ENCODE peak calls at places on chromosomes 4 and X, in seven cellular contexts. G is body of pancreas, Y is H9, B is pancreas, U is endodermal cell, K is SK-N-SH, N is Panc1. E is an unnamed sample.

GRCh38 chr4:154143720-154144119 is 347.9 kb downstream of the DCHS2 start:
- DNase-seq in N (no peak), Y (no peak), U (no peak), K (no peak), G (no peak), B (no peak), E (no peak)

GRCh38 chr4:168480991-168481588 is 798 bp upstream of the DDX60L start:
- DNase-seq in K (peak; percentile 10), U (no peak), N (peak; percentile 79), B (no peak), Y (no peak), G (peak; percentile 15), E (peak; percentile 87)

GRCh38 chr4:173448103-173448502 is 49.2 kb upstream of the SCRG1 start:
- DNase-seq in B (no peak), N (no peak), K (peak; percentile 47), G (no peak), U (no peak), Y (no peak), E (peak; percentile 37)

GRCh38 chr4:124803641-124804040 is 91.1 kb upstream of the ANKRD50 start:
- DNase-seq in B (no peak), N (no peak), U (no peak), K (no peak), Y (no peak), G (no peak), E (no peak)

GRCh38 chr4:181958435-181958834 is 284.8 kb upstream of the TENM3 start:
- DNase-seq in B (no peak), K (no peak), G (no peak), U (no peak), N (no peak), Y (no peak), E (no peak)

GRCh38 chr4:185640809-185641675 is 105.7 kb upstream of the PDLIM3 start:
- DNase-seq in G (no peak), B (no peak), N (peak; percentile 10), K (peak; percentile 50), Y (no peak), U (no peak), E (peak; percentile 70)

GRCh38 chrX:130704053-130705038 is 198.7 kb downstream of the ENOX2 start:
- DNase-seq in U (no peak), Y (no peak), N (no peak), B (no peak), K (no peak), G (no peak), E (peak; percentile 10)

GRCh38 chr4:128566688-128567087 is 242.8 kb upstream of the JADE1 start:
- DNase-seq in Y (no peak), B (no peak), K (no peak), N (no peak), G (no peak), U (no peak), E (no peak)

GRCh38 chrX:133415276-133416105 is at the start of gene GPC4:
- DNase-seq in B (peak; percentile 91), N (no peak), Y (peak; percentile 78), U (peak; percentile 90), G (peak; percentile 85), K (peak; percentile 76), E (no peak)

GRCh38 chr4:128854433-128854832 is 44.9 kb downstream of the JADE1 start:
- DNase-seq in N (no peak), U (no peak), K (no peak), Y (no peak), G (no peak), B (no peak), E (peak; percentile 59)

GRCh38 chr4:33780952-33781655 is 2463.2 kb downstream of the ARAP2 start:
- DNase-seq in U (no peak), G (no peak), N (no peak), B (no peak), K (no peak), Y (no peak), E (peak; percentile 62)

GRCh38 chr4:181235361-181235760 is 1007.8 kb upstream of the TENM3 start:
- DNase-seq in B (no peak), G (no peak), U (no peak), Y (no peak), N (no peak), K (no peak), E (no peak)

GRCh38 chrX:44596277-44596676 is 53.6 kb upstream of the FUNDC1 start:
- DNase-seq in K (no peak), Y (no peak), N (no peak), G (no peak), B (no peak), U (no peak), E (no peak)

GRCh38 chr4:110735691-110736090 is 112.8 kb upstream of the PITX2 start:
- DNase-seq in G (no peak), B (no peak), K (no peak), N (no peak), U (no peak), Y (no peak), E (no peak)

GRCh38 chrX:33808636-33809035 is 323.5 kb downstream of the FAM47A start:
- DNase-seq in N (no peak), G (no peak), U (peak; percentile 68), K (no peak), Y (peak; percentile 52), B (no peak), E (no peak)

GRCh38 chr4:26130173-26130572 is 190.6 kb upstream of the RBPJ start:
- DNase-seq in K (no peak), G (no peak), U (no peak), B (no peak), N (no peak), Y (no peak), E (no peak)

GRCh38 chr4:25399502-25399901 is 22.4 kb downstream of the ANAPC4 start:
- DNase-seq in B (no peak), K (no peak), G (no peak), U (no peak), N (no peak), Y (no peak), E (no peak)

GRCh38 chrX:125203737-125204578 is 115.7 kb upstream of the TEX13C start:
- DNase-seq in U (peak; percentile 75), N (no peak), G (peak; percentile 13), B (peak; percentile 63), K (peak; percentile 27), Y (peak; percentile 53), E (no peak)

GRCh38 chr4:10321931-10322330 is 135.3 kb downstream of the ZNF518B start:
- DNase-seq in Y (no peak), K (no peak), B (no peak), U (no peak), G (no peak), N (no peak), E (no peak)

GRCh38 chrX:119251381-119251780 is 15.3 kb downstream of the PGRMC1 start:
- DNase-seq in G (no peak), Y (no peak), N (no peak), K (no peak), B (no peak), U (no peak), E (no peak)

GRCh38 chr4:125070869-125071268 is 243.9 kb upstream of the FAT4 start:
- DNase-seq in B (no peak), Y (no peak), N (no peak), G (no peak), U (peak; percentile 66), K (no peak), E (no peak)

GRCh38 chr4:118289794-118290193 is 63.0 kb downstream of the PRSS12 start:
- DNase-seq in U (no peak), N (no peak), Y (no peak), G (no peak), B (no peak), K (no peak), E (peak; percentile 89)

GRCh38 chr4:7384003-7384928 is 50.5 kb downstream of the PSAPL1 start:
- DNase-seq in Y (peak; percentile 21), B (no peak), N (no peak), G (no peak), U (peak; percentile 38), K (peak; percentile 12), E (no peak)

GRCh38 chr4:75512336-75513211 is 1.6 kb downstream of the RCHY1 start:
- DNase-seq in K (no peak), G (no peak), U (peak; percentile 44), Y (no peak), B (no peak), N (no peak), E (peak; percentile 51)

DNA sequence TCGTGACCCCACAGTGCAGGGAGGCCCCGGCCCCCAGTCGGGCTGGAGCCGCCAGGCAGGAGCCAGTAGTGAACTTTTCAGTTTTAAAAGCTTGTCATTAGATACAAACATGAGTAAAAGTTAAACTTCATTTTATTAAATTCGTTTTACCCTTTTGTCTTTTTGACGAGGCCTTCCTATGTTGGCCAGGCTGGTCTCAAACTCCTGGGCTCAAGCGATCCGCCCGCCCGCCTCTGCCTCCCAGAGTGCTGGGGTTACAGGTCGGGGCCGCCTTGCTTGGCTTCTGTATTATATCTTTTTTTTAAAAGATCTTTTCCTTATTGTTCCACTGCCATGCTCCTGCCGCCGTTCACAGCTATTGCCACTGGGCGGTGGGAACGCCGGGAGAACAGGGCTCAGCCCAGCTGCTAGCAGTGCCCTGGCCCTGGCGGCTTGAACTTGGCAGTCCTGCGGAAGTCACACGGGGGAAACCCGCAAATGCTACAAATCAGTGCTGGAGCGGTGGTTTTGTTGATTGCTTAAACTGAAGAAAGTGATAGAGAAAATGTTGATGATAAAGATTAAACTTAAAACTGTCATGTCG is 968 bp upstream of the NELFA start:
- DNase-seq in B (peak; percentile 90), K (peak; percentile 87), N (peak; percentile 5), G (peak; percentile 74), Y (peak; percentile 67), U (peak; percentile 87), E (peak; percentile 60)
- TF ChIP-seq CTCF in B (peak; percentile 28), K (peak; percentile 35), N (peak; percentile 35), G (peak; percentile 30), Y (peak; percentile 47), U (peak; percentile 65), E (no peak)

GRCh38 chrX:38224160-38224559 is 3.5 kb upstream of the SRPX start:
- DNase-seq in K (no peak), B (no peak), G (no peak), U (no peak), Y (no peak), N (no peak), E (no peak)
- TF ChIP-seq CTCF in K (no peak), B (no peak), G (no peak), U (no peak), Y (no peak), N (no peak), E (no peak)

DNA sequence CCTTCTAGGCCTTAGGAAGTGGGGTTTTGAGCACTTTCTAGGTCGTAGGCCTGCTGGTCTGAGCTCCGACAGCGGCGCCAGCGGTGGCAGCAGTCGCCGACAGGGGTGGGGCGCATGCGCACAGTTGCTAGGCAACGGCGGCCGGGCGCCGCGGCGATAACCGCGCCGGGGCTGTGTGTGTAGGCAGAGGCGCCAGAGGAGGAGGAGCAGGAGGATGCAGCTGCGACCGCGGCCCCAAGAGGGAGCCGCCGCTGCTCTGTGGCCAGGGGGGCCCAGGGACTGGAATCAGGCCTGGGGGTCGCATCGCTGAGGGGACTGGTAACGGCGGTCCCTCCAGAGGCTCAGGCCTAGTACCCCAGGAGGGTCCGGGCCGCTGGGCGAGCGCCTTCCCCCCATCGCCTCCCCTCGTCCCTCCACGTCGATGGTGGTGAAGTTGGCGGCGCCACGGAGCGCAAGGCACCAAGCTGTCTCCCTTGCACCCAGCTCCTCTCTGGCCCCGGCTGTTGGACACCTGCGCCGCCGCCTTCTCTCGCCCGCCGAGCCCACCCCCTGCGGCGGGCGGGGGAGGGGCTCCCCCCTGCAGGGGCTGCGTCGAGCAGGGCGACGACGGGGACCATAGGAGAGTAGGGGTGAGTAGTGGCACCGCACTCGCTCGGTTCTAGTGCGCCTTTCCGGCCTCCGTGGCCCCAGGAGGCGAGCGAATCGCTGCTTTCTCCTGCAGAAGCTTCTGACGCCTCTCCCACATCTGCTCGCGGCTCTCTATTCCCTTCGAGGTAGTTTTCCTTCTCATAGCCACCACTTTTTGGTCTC is 58.6 kb upstream of the ZC4H2 start:
- DNase-seq in B (peak; percentile 83), G (peak; percentile 67), U (peak; percentile 93), Y (peak; percentile 90), K (peak; percentile 88), N (no peak), E (peak; percentile 64)
- TF ChIP-seq CTCF in B (peak; percentile 14), G (no peak), U (peak; percentile 75), Y (peak; percentile 66), K (peak; percentile 49), N (peak; percentile 83), E (peak; percentile 66)

GRCh38 chr4:11949355-11949754 is 520.7 kb upstream of the HS3ST1 start:
- DNase-seq in Y (no peak), B (no peak), G (no peak), U (no peak), N (no peak), K (no peak), E (no peak)
- TF ChIP-seq CTCF in Y (no peak), B (no peak), G (no peak), U (no peak), N (no peak), K (no peak), E (no peak)